ENCODE peak calls at places on chromosomes 6 and 20, in four cellular contexts. T, D, E and G are unnamed samples.
A peak's percentile ranks its signal among the peaks of the same experiment; 100 is the strongest.

GRCh38 chr20:24777746-24778145 is 171.3 kb upstream of the CST7 start:
- DNase-seq in T (no peak), D (no peak), E (no peak), G (no peak)

GRCh38 chr20:13788167-13788834 is 3.5 kb downstream of the NDUFAF5 start:
- DNase-seq in E (no peak), D (peak; percentile 77), T (peak; percentile 55), G (no peak)

GRCh38 chr6:157151989-157152388 is 171.3 kb downstream of the TMEM242 start:
- DNase-seq in D (peak; percentile 87), E (no peak), T (peak; percentile 84), G (peak; percentile 68)

GRCh38 chr6:45480697-45481415 is 103.1 kb upstream of the SUPT3H start:
- DNase-seq in T (peak; percentile 23), D (no peak), E (no peak), G (no peak)

GRCh38 chr6:27478706-27479318 is 5.9 kb upstream of the ZNF184 start:
- DNase-seq in D (peak; percentile 96), E (peak; percentile 89), T (peak; percentile 75), G (peak; percentile 80)

GRCh38 chr6:112317461-112317860 is 29.7 kb upstream of the RFPL4B start:
- DNase-seq in D (no peak), T (no peak), E (no peak), G (no peak)

GRCh38 chr6:168013250-168013915 is 15.9 kb downstream of the KIF25 start:
- DNase-seq in D (no peak), T (no peak), E (peak; percentile 20), G (no peak)

GRCh38 chr20:6768228-6769185 is 1.0 kb downstream of the BMP2 start:
- DNase-seq in E (peak; percentile 50), D (peak; percentile 16), T (no peak), G (no peak)

GRCh38 chr6:142088858-142089216 is 43.9 kb upstream of the GJE1 start:
- DNase-seq in T (peak; percentile 42), E (no peak), D (peak; percentile 40), G (no peak)

GRCh38 chr6:43014434-43014909 is 423 bp downstream of the KLHDC3 start:
- DNase-seq in E (no peak), D (peak; percentile 36), T (no peak), G (no peak)

GRCh38 chr6:140284871-140285270 is 910.4 kb upstream of the CITED2 start:
- DNase-seq in D (no peak), T (no peak), E (no peak), G (no peak)

GRCh38 chr20:2178328-2179232 is 77.0 kb downstream of the STK35 start:
- DNase-seq in E (no peak), T (no peak), D (no peak), G (no peak)

GRCh38 chr20:46802696-46803445 is 91.8 kb upstream of the EYA2 start:
- DNase-seq in T (no peak), D (no peak), E (no peak), G (no peak)

GRCh38 chr20:38833154-38833856 is 27.8 kb downstream of the PPP1R16B start:
- DNase-seq in E (no peak), D (no peak), T (no peak), G (no peak)

GRCh38 chr6:19408331-19408730 is 428.8 kb upstream of the ID4 start:
- DNase-seq in E (no peak), T (no peak), D (peak; percentile 34), G (no peak)

GRCh38 chr6:151675746-151676459 is 131.6 kb upstream of the ESR1 start:
- DNase-seq in D (no peak), T (no peak), E (peak; percentile 62), G (no peak)

GRCh38 chr6:21808551-21809181 is 215.1 kb downstream of the SOX4 start:
- DNase-seq in D (no peak), T (no peak), E (no peak), G (no peak)

GRCh38 chr6:3848380-3848779 is 793 bp upstream of the FAM50B start:
- DNase-seq in D (no peak), T (no peak), E (no peak), G (no peak)

GRCh38 chr6:118618676-118619377 is 32.6 kb downstream of the CEP85L start:
- DNase-seq in E (peak; percentile 47), T (peak; percentile 1), D (peak; percentile 40), G (no peak)

GRCh38 chr6:13710552-13711383 is 867 bp downstream of the RANBP9 start:
- DNase-seq in T (no peak), E (peak; percentile 71), D (no peak), G (no peak)

GRCh38 chr6:22300287-22300998 is 3.6 kb upstream of the PRL start:
- DNase-seq in D (no peak), E (no peak), T (no peak), G (no peak)

GRCh38 chr6:107991939-107992560 is 34.0 kb upstream of the SEC63 start:
- DNase-seq in T (no peak), D (no peak), E (no peak), G (no peak)

GRCh38 chr20:51634257-51634656 is 91.7 kb upstream of the NFATC2 start:
- DNase-seq in D (peak; percentile 30), E (no peak), T (no peak), G (no peak)

GRCh38 chr20:33908868-33909267 is 84.8 kb upstream of the RALY start:
- DNase-seq in D (no peak), T (no peak), E (no peak), G (no peak)

GRCh38 chr6:112227411-112227810 is 27.0 kb downstream of the LAMA4 start:
- DNase-seq in T (no peak), D (no peak), E (no peak), G (no peak)

GRCh38 chr20:1825492-1825891 is 69.7 kb upstream of the SIRPA start:
- DNase-seq in D (peak; percentile 81), E (no peak), T (no peak), G (peak; percentile 59)

GRCh38 chr20:62159835-62160234 is 16.3 kb downstream of the SS18L1 start:
- DNase-seq in T (no peak), E (no peak), D (no peak), G (no peak)

GRCh38 chr20:14012671-14013070 is 17.4 kb downstream of the MACROD2 start:
- DNase-seq in D (no peak), E (no peak), T (no peak), G (no peak)

GRCh38 chr6:69578366-69578890 is 218.4 kb downstream of the LMBRD1 start:
- DNase-seq in E (no peak), T (no peak), D (no peak), G (no peak)

GRCh38 chr20:33789109-33789857 is 21.9 kb upstream of the CHMP4B start:
- DNase-seq in D (peak; percentile 87), T (peak; percentile 82), E (peak; percentile 67), G (peak; percentile 83)

GRCh38 chr6:5214570-5215052 is 46.1 kb downstream of the LYRM4 start:
- DNase-seq in T (no peak), D (peak; percentile 52), E (no peak), G (no peak)

GRCh38 chr6:170049641-170050491 is 241.0 kb downstream of the DLL1 start:
- DNase-seq in E (peak; percentile 66), D (no peak), T (peak; percentile 2), G (no peak)

GRCh38 chr6:85006362-85006761 is 242.0 kb upstream of the TBX18 start:
- DNase-seq in T (no peak), D (no peak), E (no peak), G (no peak)
- H3K4me3 ChIP-seq in T (no peak overlapping the region), D (no peak overlapping the region), E (no peak overlapping the region), G (no peak overlapping the region)

DNA sequence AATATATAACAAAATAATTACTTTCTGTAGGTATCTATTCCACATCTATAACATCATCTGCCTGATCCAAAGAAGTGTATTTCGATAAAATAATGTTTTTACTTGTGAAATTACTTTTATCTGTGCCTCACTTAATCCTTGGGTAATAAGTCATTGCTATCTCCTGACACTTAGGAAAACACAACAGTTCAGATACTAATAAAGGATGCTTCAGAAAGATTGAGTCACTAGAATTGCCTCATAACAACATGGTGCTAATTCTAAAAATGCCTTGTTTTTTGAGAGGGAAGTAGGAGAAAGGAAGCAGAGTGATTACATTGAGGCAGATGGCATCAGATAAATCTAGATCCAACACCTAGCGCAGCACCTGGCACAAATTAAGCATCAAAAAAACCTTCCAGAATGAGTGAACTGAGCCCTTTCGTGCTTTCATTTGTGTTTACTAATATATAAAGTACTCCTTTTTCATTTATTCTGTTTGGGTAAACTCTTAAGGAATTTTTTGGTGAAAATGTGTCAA is 69.0 kb downstream of the NCOA7 start:
- DNase-seq in D (no peak), T (no peak), E (no peak), G (no peak)
- H3K4me3 ChIP-seq in D (no peak overlapping the region), T (no peak overlapping the region), E (no peak overlapping the region), G (no peak overlapping the region)

GRCh38 chr20:23331450-23331849 is 19.1 kb upstream of the NXT1 start:
- DNase-seq in T (no peak), D (no peak), E (no peak), G (no peak)

GRCh38 chr20:23327617-23328333 is 22.8 kb upstream of the NXT1 start:
- DNase-seq in D (no peak), T (no peak), E (no peak), G (no peak)

GRCh38 chr20:23325107-23325506 is 25.5 kb upstream of the NXT1 start:
- DNase-seq in E (no peak), T (no peak), D (no peak), G (no peak)

GRCh38 chr20:23331951-23332350 is 18.6 kb upstream of the NXT1 start:
- DNase-seq in D (peak; percentile 25), E (no peak), T (peak; percentile 26), G (no peak)

GRCh38 chr20:23326774-23327173 is 23.8 kb upstream of the NXT1 start:
- DNase-seq in T (no peak), E (no peak), D (no peak), G (no peak)
- H3K4me3 ChIP-seq in T (no peak overlapping the region), E (no peak overlapping the region), D (no peak overlapping the region), G (no peak overlapping the region)

DNA sequence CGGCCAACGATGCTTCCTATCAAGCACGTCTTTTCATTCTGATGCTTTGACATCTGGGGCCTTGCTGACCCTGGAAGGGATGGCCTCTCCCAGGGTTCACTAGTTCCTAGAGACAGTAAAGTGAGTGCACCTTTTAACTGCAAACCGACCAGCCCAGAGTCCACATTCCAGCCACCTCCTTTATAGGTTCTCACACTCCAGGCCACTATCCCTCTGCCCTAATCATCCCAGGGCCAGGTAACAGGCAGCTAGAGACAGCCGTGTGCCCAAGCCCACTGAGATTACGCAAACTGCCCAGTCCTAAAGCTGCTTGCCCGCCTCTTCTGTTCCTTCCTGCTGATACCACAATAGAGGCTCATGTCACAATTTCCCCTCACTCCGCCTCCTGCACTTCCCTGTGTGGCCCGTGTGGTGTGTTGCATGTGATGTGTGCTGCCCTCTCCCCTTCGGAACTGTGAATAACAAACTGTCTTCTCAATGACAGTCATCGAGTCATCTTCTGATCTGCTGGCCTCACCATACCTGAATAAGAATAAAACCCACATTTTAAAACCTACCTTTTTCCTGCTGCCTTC is 123.7 kb upstream of the EXOC2 start:
- DNase-seq in D (no peak), E (peak; percentile 51), T (no peak), G (no peak)
- H3K4me3 ChIP-seq in D (no peak overlapping the region), E (no peak overlapping the region), T (no peak overlapping the region), G (no peak overlapping the region)